ENCODE peak calls at places on chromosomes 2 and 18, in six cellular contexts. Q is adipocyte; J is OCI-LY7; N is stimulated activated CD4-positive, alpha-beta T cell treated with anti-CD3 and anti-CD28 coated beads, Interleukin-12 subunit alpha, Interleukin-12 subunit beta, amount 100 ng/mL, for 48 hours; X is NCI-H446 treated with DMSO at 0.1 percent for 48 hours; K is RWPE1. B is an unnamed sample.

GRCh38 chr2:8481463-8482009 is 200.3 kb upstream of the ID2 start:
- DNase-seq in X (no peak), Q (no peak), K (no peak), N (peak; percentile 34), J (peak; percentile 68), B (no peak)

GRCh38 chr2:231272961-231273360 is 74.5 kb downstream of the ARMC9 start:
- DNase-seq in Q (no peak), N (no peak), J (no peak), K (no peak), X (no peak), B (no peak)

GRCh38 chr18:35174093-35174731 is 66.6 kb upstream of the ZNF397 start:
- DNase-seq in K (no peak), Q (no peak), N (no peak), J (peak; percentile 83), X (no peak), B (no peak)

GRCh38 chr2:160538115-160538514 is 44.5 kb upstream of the RBMS1 start:
- DNase-seq in Q (no peak), K (no peak), N (no peak), J (no peak), X (no peak), B (no peak)

GRCh38 chr2:145690183-145690582 is 1170.3 kb upstream of the ZEB2 start:
- DNase-seq in J (no peak), N (no peak), X (no peak), K (no peak), Q (no peak), B (no peak)

GRCh38 chr2:209556354-209556961 is 132.6 kb downstream of the MAP2 start:
- DNase-seq in J (peak; percentile 1), N (no peak), K (peak; percentile 55), Q (peak; percentile 76), X (peak; percentile 53), B (no peak)

GRCh38 chr18:32261003-32261402 is 71.2 kb downstream of the MEP1B start:
- DNase-seq in X (no peak), J (no peak), K (no peak), Q (no peak), N (no peak), B (no peak)

GRCh38 chr2:98524168-98524567 is 79.5 kb downstream of the INPP4A start:
- DNase-seq in K (no peak), N (no peak), X (no peak), Q (no peak), J (no peak), B (no peak)

GRCh38 chr2:159891917-159892691 is 94.1 kb upstream of the CD302 start:
- DNase-seq in J (no peak), Q (peak; percentile 29), X (no peak), N (no peak), K (peak; percentile 49), B (peak; percentile 41)

GRCh38 chr2:110837421-110838409 is 105.3 kb downstream of the ACOXL start:
- DNase-seq in J (no peak), Q (no peak), K (no peak), X (no peak), N (no peak), B (no peak)

GRCh38 chr18:46718501-46719341 is 38.1 kb downstream of the ST8SIA5 start:
- DNase-seq in Q (peak; percentile 14), N (no peak), K (no peak), J (no peak), X (no peak), B (peak; percentile 34)

GRCh38 chr2:163348843-163349395 is 386.9 kb downstream of the FIGN start:
- DNase-seq in X (no peak), N (no peak), Q (peak; percentile 57), J (no peak), K (no peak), B (peak; percentile 71)

GRCh38 chr18:12872408-12872807 is 11.6 kb downstream of the PTPN2 start:
- DNase-seq in N (no peak), K (no peak), Q (no peak), X (no peak), J (no peak), B (no peak)

GRCh38 chr2:47264183-47264582 is 109.1 kb upstream of the STPG4 start:
- DNase-seq in J (peak; percentile 10), Q (no peak), K (no peak), N (no peak), X (no peak), B (no peak)

GRCh38 chr2:52765735-52766134 is 1001.9 kb upstream of the CHAC2 start:
- DNase-seq in N (no peak), K (no peak), Q (no peak), X (no peak), J (no peak), B (no peak)

GRCh38 chr18:12254137-12254819 is at the start of gene CIDEA:
- DNase-seq in Q (peak; percentile 50), X (no peak), N (no peak), K (no peak), J (no peak), B (no peak)

GRCh38 chr18:69240275-69240674 is 160.4 kb upstream of the DOK6 start:
- DNase-seq in N (no peak), X (no peak), K (no peak), Q (no peak), J (no peak), B (no peak)

GRCh38 chr2:118837067-118837466 is 10.4 kb downstream of the EN1 start:
- DNase-seq in Q (no peak), K (no peak), N (no peak), J (no peak), X (no peak), B (no peak)

GRCh38 chr2:85851253-85851955 is 37.4 kb downstream of the ST3GAL5 start:
- DNase-seq in N (no peak), K (no peak), X (no peak), J (no peak), Q (peak; percentile 44), B (no peak)

GRCh38 chr18:48808476-48808875 is 142.3 kb downstream of the SMAD7 start:
- DNase-seq in K (no peak), X (peak; percentile 7), J (no peak), Q (no peak), N (no peak), B (no peak)

GRCh38 chr2:102082591-102083586 is 59.7 kb upstream of the IL1R1 start:
- DNase-seq in Q (peak; percentile 79), K (no peak), N (peak; percentile 40), J (no peak), X (no peak), B (peak; percentile 7)

GRCh38 chr18:76975577-76976110 is 153.3 kb downstream of the ZNF236 start:
- DNase-seq in J (no peak), X (no peak), K (no peak), N (no peak), Q (no peak), B (no peak)

GRCh38 chr2:128234613-128235012 is 84.1 kb downstream of the HS6ST1 start:
- DNase-seq in J (no peak), X (no peak), K (no peak), N (no peak), Q (no peak), B (no peak)

GRCh38 chr18:11689972-11690570 is 1.0 kb downstream of the GNAL start:
- DNase-seq in Q (peak; percentile 14), J (no peak), X (no peak), N (no peak), K (no peak), B (peak; percentile 29)

GRCh38 chr2:65456074-65456473 is 23.7 kb upstream of the SPRED2 start:
- DNase-seq in J (no peak), X (no peak), K (peak; percentile 61), Q (peak; percentile 33), N (no peak), B (no peak)

GRCh38 chr18:37362158-37362890 is 203.3 kb downstream of the CELF4 start:
- DNase-seq in X (no peak), Q (no peak), K (no peak), J (no peak), N (no peak), B (no peak)

GRCh38 chr2:5148392-5149085 is 543.6 kb upstream of the SOX11 start:
- DNase-seq in X (no peak), J (no peak), Q (no peak), N (no peak), K (no peak), B (no peak)

GRCh38 chr18:435940-436339 is 64.6 kb downstream of the COLEC12 start:
- DNase-seq in N (no peak), Q (peak; percentile 28), K (no peak), X (no peak), J (no peak), B (no peak)

GRCh38 chr2:10289891-10290290 is 12.8 kb upstream of the HPCAL1 start:
- DNase-seq in N (no peak), J (no peak), Q (peak; percentile 61), X (no peak), K (peak; percentile 90), B (peak; percentile 54)